ENCODE peak calls at places on chromosomes 13 and 19, in five cellular contexts. Q, O, S, R and D are unnamed samples.

GRCh38 chr13:23642110-23642509 is 71.9 kb downstream of the TNFRSF19 start:
- DNase-seq in Q (no peak), O (no peak), S (no peak), R (no peak), D (no peak)

GRCh38 chr13:97875218-97875617 is 78.3 kb upstream of the IPO5 start:
- DNase-seq in Q (no peak), O (no peak), S (no peak), R (no peak), D (no peak)

GRCh38 chr19:10681658-10682057 is 19.6 kb upstream of the QTRT1 start:
- DNase-seq in Q (no peak), O (no peak), S (no peak), R (no peak), D (no peak)

GRCh38 chr19:3586124-3586626 is 897 bp downstream of the GIPC3 start:
- DNase-seq in Q (peak), O (no peak), S (peak), R (no peak), D (no peak)

GRCh38 chr19:1269478-1270167 is 491 bp downstream of the CIRBP start:
- DNase-seq in Q (peak), O (peak), S (peak), R (peak), D (peak)

GRCh38 chr13:50708461-50708860 is 135.0 kb downstream of the DLEU7 start:
- DNase-seq in Q (no peak), O (no peak), S (no peak), R (no peak), D (no peak)

GRCh38 chr19:28234637-28235036 is 978.3 kb downstream of the UQCRFS1 start:
- DNase-seq in Q (no peak), O (no peak), S (no peak), R (no peak), D (no peak)

GRCh38 chr19:14954071-14954655 is 12.9 kb downstream of the OR7C2 start:
- DNase-seq in Q (no peak), O (no peak), S (no peak), R (no peak), D (no peak)

GRCh38 chr19:30236587-30236986 is 135.6 kb upstream of the ZNF536 start:
- DNase-seq in Q (no peak), O (no peak), S (no peak), R (no peak), D (no peak)

GRCh38 chr13:50916701-50917184 is 7.2 kb downstream of the RNASEH2B start:
- DNase-seq in Q (no peak), O (no peak), S (no peak), R (no peak), D (no peak)

GRCh38 chr19:7013678-7014077 is 7.6 kb downstream of the MBD3L2B start:
- DNase-seq in Q (no peak), O (no peak), S (no peak), R (no peak), D (no peak)

GRCh38 chr19:4416268-4416667 is 13.8 kb downstream of the CHAF1A start:
- DNase-seq in Q (no peak), O (no peak), S (no peak), R (no peak), D (peak)

GRCh38 chr19:42422576-42423461 is 4.4 kb downstream of the LIPE start:
- DNase-seq in Q (peak), O (no peak), S (peak), R (no peak), D (peak)

GRCh38 chr13:73932091-73932490 is 202.1 kb downstream of the KLF12 start:
- DNase-seq in Q (no peak), O (no peak), S (no peak), R (no peak), D (no peak)

GRCh38 chr19:3813473-3814392 is 27.6 kb upstream of the MATK start:
- DNase-seq in Q (no peak), O (no peak), S (no peak), R (no peak), D (no peak)

GRCh38 chr19:13526552-13526951 is 20.3 kb upstream of the CACNA1A start:
- DNase-seq in Q (peak), O (no peak), S (peak), R (no peak), D (no peak)

GRCh38 chr19:289651-290538 is 1.3 kb downstream of the PLPP2 start:
- DNase-seq in Q (no peak), O (peak), S (no peak), R (peak), D (peak)

GRCh38 chr13:99778500-99778899 is 193.1 kb downstream of the ZIC5 start:
- DNase-seq in Q (no peak), O (no peak), S (no peak), R (no peak), D (no peak)

GRCh38 chr19:16139752-16140151 is 3.7 kb upstream of the HSH2D start:
- DNase-seq in Q (no peak), O (no peak), S (no peak), R (no peak), D (no peak)

GRCh38 chr13:36344173-36344572 is 2.0 kb downstream of the SPART start:
- DNase-seq in Q (no peak), O (no peak), S (no peak), R (no peak), D (no peak)

GRCh38 chr13:101945435-101945834 is 456.4 kb downstream of the FGF14 start:
- DNase-seq in Q (no peak), O (no peak), S (no peak), R (no peak), D (no peak)

GRCh38 chr19:6967962-6968361 is 53.3 kb downstream of the MBD3L2B start:
- DNase-seq in Q (no peak), O (no peak), S (no peak), R (no peak), D (no peak)

GRCh38 chr19:8831832-8832131 is 322 bp downstream of the ZNF558 start:
- DNase-seq in Q (no peak), O (no peak), S (no peak), R (no peak), D (no peak)

GRCh38 chr19:2077398-2077797 is 18.7 kb downstream of the MOB3A start:
- DNase-seq in Q (no peak), O (no peak), S (no peak), R (no peak), D (no peak)

GRCh38 chr19:56083668-56084067 is 37.4 kb downstream of the ZNF787 start:
- DNase-seq in Q (no peak), O (no peak), S (no peak), R (no peak), D (no peak)

GRCh38 chr19:19224852-19225494 is 13.2 kb downstream of the NCAN start:
- DNase-seq in Q (peak), O (peak), S (peak), R (peak), D (peak)

GRCh38 chr13:110347535-110348308 is 40.6 kb downstream of the COL4A2 start:
- DNase-seq in Q (no peak), O (peak), S (no peak), R (no peak), D (peak)

GRCh38 chr19:50829801-50830200 is 3.6 kb downstream of the KLK15 start:
- DNase-seq in Q (no peak), O (no peak), S (no peak), R (no peak), D (no peak)